ENCODE peak calls at places on chromosomes 13 and 19, in nine cellular contexts. One of them, this sample, is unnamed.

GRCh38 chr13:85509512-85509911 is 289.7 kb downstream of the SLITRK6 start:
- DNase-seq in Panc1: no peak
- DNase-seq in foreskin fibroblast: peak; percentile 41
- DNase-seq in small intestine: no peak
- DNase-seq in CD8-positive, alpha-beta memory T cell: no peak
- DNase-seq in adrenal gland: no peak
- DNase-seq in CD8-positive, alpha-beta T cell: no peak
- DNase-seq in neural progenitor cell: no peak
- DNase-seq in HAP-1: no peak
- DNase-seq in this sample: no peak

GRCh38 chr19:4829001-4829712 is 2.4 kb downstream of the TICAM1 start:
- DNase-seq in Panc1: no peak
- DNase-seq in foreskin fibroblast: no peak
- DNase-seq in small intestine: peak; percentile 92
- DNase-seq in CD8-positive, alpha-beta memory T cell: no peak
- DNase-seq in adrenal gland: no peak
- DNase-seq in CD8-positive, alpha-beta T cell: no peak
- DNase-seq in neural progenitor cell: no peak
- DNase-seq in HAP-1: no peak
- DNase-seq in this sample: peak; percentile 59

GRCh38 chr13:33940256-33940655 is 122.3 kb downstream of the RFC3 start:
- DNase-seq in Panc1: no peak
- DNase-seq in foreskin fibroblast: no peak
- DNase-seq in small intestine: no peak
- DNase-seq in CD8-positive, alpha-beta memory T cell: no peak
- DNase-seq in adrenal gland: no peak
- DNase-seq in CD8-positive, alpha-beta T cell: no peak
- DNase-seq in neural progenitor cell: no peak
- DNase-seq in HAP-1: no peak
- DNase-seq in this sample: no peak

GRCh38 chr19:11142528-11143171 is 12.9 kb downstream of the SPC24 start:
- DNase-seq in Panc1: peak; percentile 59
- DNase-seq in foreskin fibroblast: peak; percentile 96
- DNase-seq in small intestine: peak; percentile 40
- DNase-seq in CD8-positive, alpha-beta memory T cell: no peak
- DNase-seq in adrenal gland: peak; percentile 93
- DNase-seq in CD8-positive, alpha-beta T cell: no peak
- DNase-seq in neural progenitor cell: peak; percentile 78
- DNase-seq in HAP-1: no peak
- DNase-seq in this sample: no peak

GRCh38 chr13:37617162-37617561 is 18.6 kb upstream of the POSTN start:
- DNase-seq in Panc1: no peak
- DNase-seq in foreskin fibroblast: peak; percentile 54
- DNase-seq in small intestine: no peak
- DNase-seq in CD8-positive, alpha-beta memory T cell: no peak
- DNase-seq in adrenal gland: no peak
- DNase-seq in CD8-positive, alpha-beta T cell: no peak
- DNase-seq in neural progenitor cell: no peak
- DNase-seq in HAP-1: no peak
- DNase-seq in this sample: no peak

GRCh38 chr19:42060117-42060516 is 9.9 kb downstream of the GRIK5 start:
- DNase-seq in Panc1: no peak
- DNase-seq in foreskin fibroblast: no peak
- DNase-seq in small intestine: no peak
- DNase-seq in CD8-positive, alpha-beta memory T cell: no peak
- DNase-seq in adrenal gland: no peak
- DNase-seq in CD8-positive, alpha-beta T cell: no peak
- DNase-seq in neural progenitor cell: no peak
- DNase-seq in HAP-1: no peak
- DNase-seq in this sample: no peak

GRCh38 chr13:37344051-37344450 is 238.6 kb upstream of the CSNK1A1L start:
- DNase-seq in Panc1: no peak
- DNase-seq in foreskin fibroblast: no peak
- DNase-seq in small intestine: no peak
- DNase-seq in CD8-positive, alpha-beta memory T cell: no peak
- DNase-seq in adrenal gland: no peak
- DNase-seq in CD8-positive, alpha-beta T cell: no peak
- DNase-seq in neural progenitor cell: no peak
- DNase-seq in HAP-1: no peak
- DNase-seq in this sample: no peak

GRCh38 chr13:62643799-62644484 is 1228.3 kb upstream of the PCDH20 start:
- DNase-seq in Panc1: no peak
- DNase-seq in foreskin fibroblast: no peak
- DNase-seq in small intestine: no peak
- DNase-seq in CD8-positive, alpha-beta memory T cell: no peak
- DNase-seq in adrenal gland: no peak
- DNase-seq in CD8-positive, alpha-beta T cell: no peak
- DNase-seq in neural progenitor cell: peak; percentile 49
- DNase-seq in HAP-1: no peak
- DNase-seq in this sample: peak; percentile 39

GRCh38 chr13:24161010-24161775 is 673 bp downstream of the SPATA13 start:
- DNase-seq in Panc1: no peak
- DNase-seq in foreskin fibroblast: no peak
- DNase-seq in small intestine: peak; percentile 45
- DNase-seq in CD8-positive, alpha-beta memory T cell: peak; percentile 24
- DNase-seq in adrenal gland: peak; percentile 55
- DNase-seq in CD8-positive, alpha-beta T cell: peak; percentile 40
- DNase-seq in neural progenitor cell: peak; percentile 37
- DNase-seq in HAP-1: peak; percentile 5
- DNase-seq in this sample: peak; percentile 49

GRCh38 chr13:106915146-106915545 is 347.2 kb upstream of the ARGLU1 start:
- DNase-seq in Panc1: no peak
- DNase-seq in foreskin fibroblast: no peak
- DNase-seq in small intestine: no peak
- DNase-seq in CD8-positive, alpha-beta memory T cell: no peak
- DNase-seq in adrenal gland: no peak
- DNase-seq in CD8-positive, alpha-beta T cell: no peak
- DNase-seq in neural progenitor cell: no peak
- DNase-seq in HAP-1: no peak
- DNase-seq in this sample: no peak

GRCh38 chr13:106919093-106919492 is 351.2 kb upstream of the ARGLU1 start:
- DNase-seq in Panc1: no peak
- DNase-seq in foreskin fibroblast: no peak
- DNase-seq in small intestine: no peak
- DNase-seq in CD8-positive, alpha-beta memory T cell: no peak
- DNase-seq in adrenal gland: no peak
- DNase-seq in CD8-positive, alpha-beta T cell: no peak
- DNase-seq in neural progenitor cell: no peak
- DNase-seq in HAP-1: no peak
- DNase-seq in this sample: peak; percentile 40

GRCh38 chr13:106917673-106918652 is 350.0 kb upstream of the ARGLU1 start:
- DNase-seq in Panc1: peak; percentile 5
- DNase-seq in foreskin fibroblast: peak; percentile 62
- DNase-seq in small intestine: peak; percentile 74
- DNase-seq in CD8-positive, alpha-beta memory T cell: peak; percentile 27
- DNase-seq in adrenal gland: peak; percentile 72
- DNase-seq in CD8-positive, alpha-beta T cell: peak; percentile 37
- DNase-seq in neural progenitor cell: peak; percentile 91
- DNase-seq in HAP-1: peak; percentile 58
- DNase-seq in this sample: peak; percentile 76

GRCh38 chr13:106916329-106916728 is 348.4 kb upstream of the ARGLU1 start:
- DNase-seq in Panc1: no peak
- DNase-seq in foreskin fibroblast: peak; percentile 29
- DNase-seq in small intestine: no peak
- DNase-seq in CD8-positive, alpha-beta memory T cell: no peak
- DNase-seq in adrenal gland: no peak
- DNase-seq in CD8-positive, alpha-beta T cell: no peak
- DNase-seq in neural progenitor cell: no peak
- DNase-seq in HAP-1: no peak
- DNase-seq in this sample: no peak

DNA sequence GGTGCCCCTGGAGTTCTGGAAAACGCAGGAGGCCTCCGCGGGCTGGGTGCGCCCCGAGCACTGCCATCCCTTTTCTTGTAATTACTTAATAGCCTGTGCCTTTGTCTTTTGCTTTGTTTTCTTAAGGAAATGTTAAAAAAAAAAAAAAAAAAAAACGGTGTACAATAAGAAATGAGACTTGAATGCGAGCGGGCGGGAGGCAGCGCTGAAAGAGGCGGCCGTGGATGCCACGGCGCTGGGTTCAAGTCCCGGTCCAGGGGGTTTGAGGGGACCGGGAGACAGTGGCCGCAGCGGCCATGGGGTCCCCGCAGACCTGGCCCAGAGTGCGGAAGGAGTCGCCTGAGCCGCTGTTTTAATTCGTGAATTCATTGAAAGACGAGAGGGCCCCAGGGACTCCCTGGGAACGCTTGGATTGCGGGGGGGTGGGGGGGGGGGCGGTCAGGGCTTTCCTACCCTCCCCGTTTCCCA is 349.1 kb upstream of the ARGLU1 start:
- DNase-seq in Panc1: no peak
- DNase-seq in foreskin fibroblast: peak; percentile 2
- DNase-seq in small intestine: no peak
- DNase-seq in CD8-positive, alpha-beta memory T cell: no peak
- DNase-seq in adrenal gland: no peak
- DNase-seq in CD8-positive, alpha-beta T cell: no peak
- DNase-seq in neural progenitor cell: peak; percentile 42
- DNase-seq in HAP-1: no peak
- DNase-seq in this sample: peak; percentile 4
- H3K4me3 ChIP-seq in Panc1: no peak overlapping the region
- H3K4me3 ChIP-seq in foreskin fibroblast: peak overlapping the region; percentile 68
- H3K4me3 ChIP-seq in small intestine: peak overlapping the region; percentile 63
- H3K4me3 ChIP-seq in CD8-positive, alpha-beta memory T cell: no peak overlapping the region
- H3K4me3 ChIP-seq in adrenal gland: peak overlapping the region; percentile 51
- H3K4me3 ChIP-seq in CD8-positive, alpha-beta T cell: no peak overlapping the region
- H3K4me3 ChIP-seq in neural progenitor cell: peak overlapping the region; percentile 46
- H3K4me3 ChIP-seq in HAP-1: no peak overlapping the region
- H3K4me3 ChIP-seq in this sample: no peak overlapping the region

DNA sequence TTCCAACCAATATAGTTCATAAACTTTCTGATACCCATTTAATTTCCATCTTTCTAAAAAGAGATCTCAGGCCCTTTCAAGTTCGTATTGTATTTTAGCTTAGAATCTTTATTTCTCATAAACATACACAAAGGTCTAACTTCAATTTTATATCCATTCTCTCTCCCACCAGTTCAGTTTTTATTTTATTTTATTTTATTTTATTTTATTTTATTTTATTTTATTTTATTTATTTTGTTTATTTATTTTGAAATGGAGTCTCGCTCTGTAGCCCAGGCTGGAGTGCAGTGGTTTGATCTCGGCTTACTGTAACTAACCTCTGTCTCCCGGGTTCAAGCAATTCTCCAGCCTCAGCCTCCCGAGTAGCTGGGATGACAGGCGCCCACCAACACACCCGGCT is 552.8 kb downstream of the SLITRK5 start:
- DNase-seq in Panc1: no peak
- DNase-seq in foreskin fibroblast: no peak
- DNase-seq in small intestine: no peak
- DNase-seq in CD8-positive, alpha-beta memory T cell: no peak
- DNase-seq in adrenal gland: no peak
- DNase-seq in CD8-positive, alpha-beta T cell: no peak
- DNase-seq in neural progenitor cell: no peak
- DNase-seq in HAP-1: no peak
- DNase-seq in this sample: no peak
- H3K4me3 ChIP-seq in Panc1: no peak overlapping the region
- H3K4me3 ChIP-seq in foreskin fibroblast: no peak overlapping the region
- H3K4me3 ChIP-seq in small intestine: no peak overlapping the region
- H3K4me3 ChIP-seq in CD8-positive, alpha-beta memory T cell: no peak overlapping the region
- H3K4me3 ChIP-seq in adrenal gland: no peak overlapping the region
- H3K4me3 ChIP-seq in CD8-positive, alpha-beta T cell: no peak overlapping the region
- H3K4me3 ChIP-seq in neural progenitor cell: no peak overlapping the region
- H3K4me3 ChIP-seq in HAP-1: no peak overlapping the region
- H3K4me3 ChIP-seq in this sample: no peak overlapping the region

GRCh38 chr13:21243045-21243842 is 66.8 kb downstream of the MRPL57 start:
- DNase-seq in Panc1: no peak
- DNase-seq in foreskin fibroblast: peak; percentile 2
- DNase-seq in small intestine: peak; percentile 23
- DNase-seq in CD8-positive, alpha-beta memory T cell: no peak
- DNase-seq in adrenal gland: no peak
- DNase-seq in CD8-positive, alpha-beta T cell: no peak
- DNase-seq in neural progenitor cell: no peak
- DNase-seq in HAP-1: no peak
- DNase-seq in this sample: no peak

GRCh38 chr13:21242236-21242635 is 65.8 kb downstream of the MRPL57 start:
- DNase-seq in Panc1: no peak
- DNase-seq in foreskin fibroblast: no peak
- DNase-seq in small intestine: no peak
- DNase-seq in CD8-positive, alpha-beta memory T cell: no peak
- DNase-seq in adrenal gland: no peak
- DNase-seq in CD8-positive, alpha-beta T cell: no peak
- DNase-seq in neural progenitor cell: peak; percentile 74
- DNase-seq in HAP-1: no peak
- DNase-seq in this sample: no peak

GRCh38 chr13:21238267-21238666 is 61.8 kb downstream of the MRPL57 start:
- DNase-seq in Panc1: no peak
- DNase-seq in foreskin fibroblast: no peak
- DNase-seq in small intestine: no peak
- DNase-seq in CD8-positive, alpha-beta memory T cell: no peak
- DNase-seq in adrenal gland: no peak
- DNase-seq in CD8-positive, alpha-beta T cell: no peak
- DNase-seq in neural progenitor cell: no peak
- DNase-seq in HAP-1: no peak
- DNase-seq in this sample: no peak

GRCh38 chr13:21243843-21244184 is 67.4 kb downstream of the MRPL57 start:
- DNase-seq in Panc1: no peak
- DNase-seq in foreskin fibroblast: no peak
- DNase-seq in small intestine: no peak
- DNase-seq in CD8-positive, alpha-beta memory T cell: no peak
- DNase-seq in adrenal gland: no peak
- DNase-seq in CD8-positive, alpha-beta T cell: no peak
- DNase-seq in neural progenitor cell: no peak
- DNase-seq in HAP-1: no peak
- DNase-seq in this sample: no peak

DNA sequence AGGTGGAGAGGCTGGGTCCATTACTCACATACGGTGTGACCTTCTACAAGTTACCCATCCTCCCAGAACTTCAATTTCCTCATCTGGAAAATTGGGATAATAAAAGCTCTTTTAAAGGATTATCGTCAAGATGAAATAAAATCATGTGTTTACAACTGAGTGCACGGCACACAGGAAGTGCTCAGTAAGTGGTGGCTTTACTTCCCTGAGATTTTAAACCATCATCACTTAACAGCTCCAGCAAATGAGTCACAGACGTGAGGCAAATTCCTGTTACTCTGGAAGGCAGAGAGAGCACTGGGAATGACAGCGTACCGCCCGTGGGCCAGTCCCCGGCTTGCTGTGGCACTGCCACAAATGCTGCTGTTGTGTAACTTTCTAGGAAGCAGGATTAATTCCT is 64.1 kb downstream of the MRPL57 start:
- DNase-seq in Panc1: no peak
- DNase-seq in foreskin fibroblast: peak; percentile 61
- DNase-seq in small intestine: no peak
- DNase-seq in CD8-positive, alpha-beta memory T cell: no peak
- DNase-seq in adrenal gland: no peak
- DNase-seq in CD8-positive, alpha-beta T cell: no peak
- DNase-seq in neural progenitor cell: no peak
- DNase-seq in HAP-1: no peak
- DNase-seq in this sample: no peak
- H3K4me3 ChIP-seq in Panc1: no peak overlapping the region
- H3K4me3 ChIP-seq in foreskin fibroblast: peak overlapping the region; percentile 26
- H3K4me3 ChIP-seq in small intestine: no peak overlapping the region
- H3K4me3 ChIP-seq in CD8-positive, alpha-beta memory T cell: no peak overlapping the region
- H3K4me3 ChIP-seq in adrenal gland: no peak overlapping the region
- H3K4me3 ChIP-seq in CD8-positive, alpha-beta T cell: no peak overlapping the region
- H3K4me3 ChIP-seq in neural progenitor cell: no peak overlapping the region
- H3K4me3 ChIP-seq in HAP-1: no peak overlapping the region
- H3K4me3 ChIP-seq in this sample: no peak overlapping the region

GRCh38 chr19:15871570-15871969 is 26.3 kb downstream of the CYP4F2 start:
- DNase-seq in Panc1: no peak
- DNase-seq in foreskin fibroblast: no peak
- DNase-seq in small intestine: peak; percentile 28
- DNase-seq in CD8-positive, alpha-beta memory T cell: no peak
- DNase-seq in adrenal gland: no peak
- DNase-seq in CD8-positive, alpha-beta T cell: peak; percentile 24
- DNase-seq in neural progenitor cell: no peak
- DNase-seq in HAP-1: no peak
- DNase-seq in this sample: peak; percentile 44
- H3K4me3 ChIP-seq in Panc1: no peak overlapping the region
- H3K4me3 ChIP-seq in foreskin fibroblast: no peak overlapping the region
- H3K4me3 ChIP-seq in small intestine: no peak overlapping the region
- H3K4me3 ChIP-seq in CD8-positive, alpha-beta memory T cell: no peak overlapping the region
- H3K4me3 ChIP-seq in adrenal gland: no peak overlapping the region
- H3K4me3 ChIP-seq in CD8-positive, alpha-beta T cell: no peak overlapping the region
- H3K4me3 ChIP-seq in neural progenitor cell: no peak overlapping the region
- H3K4me3 ChIP-seq in HAP-1: no peak overlapping the region
- H3K4me3 ChIP-seq in this sample: no peak overlapping the region